ENCODE peak calls at places on chromosomes 16 and 17, in seven cellular contexts. G is psoas muscle, Z is GM23338, X is astrocyte, B is WTC11, N is endothelial cell, L is stomach. K is an unnamed sample.

GRCh38 chr17:38535886-38536285 is 69.9 kb downstream of the SRCIN1 start:
- DNase-seq in G (no peak), Z (no peak), X (no peak), B (no peak), N (no peak), L (no peak), K (no peak)

GRCh38 chr16:55955845-55956244 is 80.7 kb upstream of the CES5A start:
- DNase-seq in G (peak), Z (no peak), X (no peak), B (no peak), N (no peak), L (no peak), K (no peak)

GRCh38 chr16:80518436-80518835 is 22.4 kb upstream of the DYNLRB2 start:
- DNase-seq in G (no peak), Z (peak), X (no peak), B (no peak), N (no peak), L (no peak), K (no peak)

GRCh38 chr17:80694085-80694991 is 149.7 kb downstream of the RPTOR start:
- DNase-seq in G (no peak), Z (no peak), X (no peak), B (no peak), N (no peak), L (no peak), K (no peak)

GRCh38 chr16:24045641-24046040 is 209.9 kb downstream of the PRKCB start:
- DNase-seq in G (no peak), Z (peak), X (no peak), B (peak), N (peak), L (no peak), K (no peak)

GRCh38 chr16:67183627-67184452 is at the start of gene MATCAP1:
- DNase-seq in G (peak), Z (peak), X (peak), B (peak), N (peak), L (peak), K (peak)

GRCh38 chr16:3715430-3715829 is 1.9 kb downstream of the TRAP1 start:
- DNase-seq in G (no peak), Z (no peak), X (no peak), B (no peak), N (no peak), L (no peak), K (no peak)

GRCh38 chr16:70380205-70380918 is 33.7 kb downstream of the DDX19A start:
- DNase-seq in G (peak), Z (peak), X (peak), B (peak), N (peak), L (peak), K (peak)

GRCh38 chr16:10122546-10122945 is 59.7 kb downstream of the GRIN2A start:
- DNase-seq in G (no peak), Z (peak), X (no peak), B (peak), N (peak), L (no peak), K (peak)

GRCh38 chr17:45942284-45942683 is 47.9 kb downstream of the MAPT start:
- DNase-seq in G (peak), Z (peak), X (no peak), B (no peak), N (no peak), L (peak), K (no peak)

GRCh38 chr17:50601789-50602375 is 32.8 kb upstream of the ABCC3 start:
- DNase-seq in G (no peak), Z (no peak), X (no peak), B (no peak), N (no peak), L (no peak), K (no peak)
- TF ChIP-seq CTCF in G (no peak), Z (no peak), X (no peak), B (no peak), N (no peak), L (no peak), K (no peak)

GRCh38 chr17:67270411-67270810 is 25.4 kb upstream of the HELZ start:
- DNase-seq in G (no peak), Z (no peak), X (no peak), B (no peak), N (no peak), L (no peak), K (no peak)

GRCh38 chr17:67274466-67274865 is 29.5 kb upstream of the HELZ start:
- DNase-seq in G (no peak), Z (no peak), X (no peak), B (no peak), N (no peak), L (no peak), K (no peak)

GRCh38 chr17:67273900-67274299 is 28.9 kb upstream of the HELZ start:
- DNase-seq in G (no peak), Z (no peak), X (no peak), B (no peak), N (no peak), L (no peak), K (no peak)

GRCh38 chr17:67276075-67276474 is 31.1 kb upstream of the HELZ start:
- DNase-seq in G (no peak), Z (peak), X (no peak), B (peak), N (peak), L (no peak), K (no peak)

DNA sequence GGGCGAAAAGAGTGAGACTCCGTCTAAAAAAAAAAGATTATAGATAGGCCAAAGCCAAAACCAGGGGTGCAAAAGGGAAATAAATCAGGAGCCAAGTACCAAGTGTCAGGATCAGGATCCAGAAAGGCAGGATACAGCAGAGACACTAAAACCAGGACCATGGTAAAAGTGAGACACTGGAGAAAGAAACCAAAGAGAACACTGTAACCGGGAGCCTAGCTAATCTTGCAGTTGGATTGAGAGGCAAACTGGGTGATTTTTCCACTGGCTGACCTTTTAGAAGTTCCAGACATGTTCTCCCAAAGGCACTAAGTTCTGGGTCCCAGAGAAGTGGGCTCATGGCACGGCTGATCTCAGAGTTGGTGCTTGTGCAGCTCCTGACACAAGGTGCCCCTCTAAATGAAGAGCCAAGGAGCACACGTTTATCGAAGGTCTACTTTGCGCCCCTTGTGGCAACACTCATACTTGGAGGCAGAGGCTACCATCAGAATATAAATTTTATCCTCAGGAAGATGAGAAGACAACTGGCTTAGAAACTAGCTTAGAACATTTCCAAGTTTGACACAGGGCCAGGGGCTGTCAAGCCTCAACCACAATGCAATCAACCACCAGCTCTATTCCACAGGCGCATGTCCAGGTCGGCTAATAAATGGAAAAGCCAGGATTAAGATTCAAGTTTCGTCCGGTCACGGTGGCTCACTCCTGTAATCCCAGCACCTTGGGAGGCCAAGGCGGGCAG is 27.5 kb upstream of the HELZ start:
- DNase-seq in G (no peak), Z (peak), X (no peak), B (peak), N (peak), L (no peak), K (peak)
- TF ChIP-seq CTCF in G (no peak), Z (peak), X (peak), B (peak), N (peak), L (no peak), K (no peak)

GRCh38 chr16:82748026-82748425 is 121.3 kb downstream of the CDH13 start:
- DNase-seq in G (peak), Z (no peak), X (peak), B (no peak), N (no peak), L (no peak), K (no peak)
- TF ChIP-seq CTCF in G (no peak), Z (no peak), X (peak), B (no peak), N (no peak), L (no peak), K (no peak)

GRCh38 chr17:4426499-4427208 is 7.1 kb upstream of the SPNS3 start:
- DNase-seq in G (no peak), Z (no peak), X (no peak), B (no peak), N (no peak), L (no peak), K (peak)

DNA sequence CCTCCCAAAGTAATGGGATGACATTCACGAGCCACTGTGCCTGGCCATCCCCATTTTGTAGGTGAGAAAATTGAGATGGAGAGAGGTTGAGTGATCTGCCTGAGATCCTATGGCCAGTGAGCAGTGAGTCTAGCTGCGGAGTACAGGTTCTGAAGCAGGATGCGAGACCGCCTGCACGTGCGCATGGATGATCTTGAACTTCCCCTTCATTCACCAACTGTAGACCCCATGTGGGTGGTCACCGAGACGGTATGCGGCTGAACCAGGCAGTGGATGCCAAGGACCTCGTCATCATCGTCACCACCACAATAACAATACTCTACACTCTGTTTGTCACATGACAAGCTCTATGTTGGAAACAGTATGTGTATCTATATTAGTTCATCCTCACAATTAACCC is 6.2 kb upstream of the SPNS3 start:
- DNase-seq in G (no peak), Z (no peak), X (no peak), B (no peak), N (no peak), L (no peak), K (no peak)
- TF ChIP-seq CTCF in G (no peak), Z (no peak), X (no peak), B (no peak), N (no peak), L (no peak), K (no peak)

DNA sequence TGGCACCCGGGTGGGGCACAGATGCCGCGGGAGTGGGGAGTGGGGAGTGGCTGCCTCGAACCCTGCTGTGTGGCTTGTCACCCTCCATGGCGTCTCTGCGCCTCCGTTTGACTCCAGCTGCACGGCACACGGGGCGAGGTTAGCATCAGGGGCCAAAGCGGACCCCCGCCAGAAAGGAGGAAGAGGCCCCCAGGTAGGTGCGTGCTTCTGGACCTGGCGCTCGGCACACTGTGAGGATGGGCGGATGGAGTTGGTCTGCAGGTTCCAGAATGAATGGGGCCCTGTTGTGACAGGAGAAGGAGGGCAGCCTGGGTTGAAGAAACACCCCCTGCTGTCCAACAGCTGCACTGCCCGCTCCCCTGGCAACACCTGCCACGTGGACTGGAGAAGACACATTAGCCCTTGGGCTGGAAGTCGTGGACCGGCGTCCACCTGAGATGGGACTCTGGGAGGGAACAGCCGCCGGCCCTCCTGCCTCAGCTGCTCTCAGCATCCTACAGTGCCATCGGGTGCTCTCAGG is 9.4 kb upstream of the FASN start:
- DNase-seq in G (no peak), Z (peak), X (no peak), B (no peak), N (no peak), L (no peak), K (peak)
- TF ChIP-seq CTCF in G (peak), Z (peak), X (peak), B (no peak), N (no peak), L (no peak), K (peak)

K was measured in GM13977.